ENCODE peak calls at places on chromosome 3, in six cellular contexts. T is foreskin fibroblast; X is adipocyte; Q is lower leg skin; K is iPS DF 6.9; J is CD4-positive, alpha-beta memory T cell. N is an unnamed sample.

GRCh38 chr3:58623961-58624360 is 42.6 kb downstream of the FAM3D start:
- DNase-seq in T (peak), X (peak), Q (no peak), K (no peak), J (no peak), N (peak)

GRCh38 chr3:158685151-158685550 is 12.7 kb upstream of the LXN start:
- DNase-seq in T (no peak), X (no peak), Q (no peak), K (no peak), J (no peak), N (no peak)

GRCh38 chr3:106745344-106746168 is 631.7 kb upstream of the CCDC54 start:
- DNase-seq in T (no peak), X (no peak), Q (no peak), K (no peak), J (no peak), N (peak)

GRCh38 chr3:194687638-194688206 is 2.0 kb downstream of the FAM43A start:
- DNase-seq in T (peak), X (peak), Q (no peak), K (no peak), J (peak), N (peak)

GRCh38 chr3:14317057-14317553 is 85.3 kb upstream of the SLC6A6 start:
- DNase-seq in T (no peak), X (no peak), Q (no peak), K (no peak), J (no peak), N (no peak)

GRCh38 chr3:186996356-186996755 is 66.0 kb downstream of the ST6GAL1 start:
- DNase-seq in T (no peak), X (no peak), Q (no peak), K (no peak), J (no peak), N (no peak)

GRCh38 chr3:159252772-159253384 is 451.0 kb downstream of the MFSD1 start:
- DNase-seq in T (peak), X (peak), Q (no peak), K (no peak), J (no peak), N (peak)

GRCh38 chr3:120858501-120858900 is 49.5 kb upstream of the STXBP5L start:
- DNase-seq in T (no peak), X (no peak), Q (no peak), K (no peak), J (no peak), N (peak)

GRCh38 chr3:171901615-171902312 is 58.6 kb downstream of the TMEM212 start:
- DNase-seq in T (peak), X (peak), Q (no peak), K (no peak), J (no peak), N (peak)

DNA sequence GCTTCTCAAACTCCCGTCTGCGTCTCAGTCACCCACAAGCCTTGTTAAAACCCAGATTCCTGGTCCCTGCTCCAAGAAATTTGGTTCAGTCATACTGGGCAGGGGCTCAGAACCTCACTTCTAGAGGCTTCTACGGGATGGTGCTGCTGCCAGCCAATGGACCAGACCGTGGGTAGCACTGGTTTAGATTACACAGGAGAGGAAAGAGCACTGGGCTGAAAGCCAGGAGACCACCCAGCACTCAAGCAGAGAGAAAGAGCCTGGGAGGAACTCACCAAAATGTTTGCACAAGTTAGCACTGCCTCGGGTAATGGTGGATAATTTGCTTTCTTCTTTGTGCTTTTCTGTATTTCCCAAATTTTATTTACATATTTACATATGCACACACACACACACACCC is 46.9 kb upstream of the MUC13 start:
- DNase-seq in T (no peak), X (no peak), Q (no peak), K (no peak), J (no peak), N (no peak)
- H3K4me3 ChIP-seq in T (no peak), X (no peak), Q (no peak), K (no peak), J (no peak), N (no peak)

DNA sequence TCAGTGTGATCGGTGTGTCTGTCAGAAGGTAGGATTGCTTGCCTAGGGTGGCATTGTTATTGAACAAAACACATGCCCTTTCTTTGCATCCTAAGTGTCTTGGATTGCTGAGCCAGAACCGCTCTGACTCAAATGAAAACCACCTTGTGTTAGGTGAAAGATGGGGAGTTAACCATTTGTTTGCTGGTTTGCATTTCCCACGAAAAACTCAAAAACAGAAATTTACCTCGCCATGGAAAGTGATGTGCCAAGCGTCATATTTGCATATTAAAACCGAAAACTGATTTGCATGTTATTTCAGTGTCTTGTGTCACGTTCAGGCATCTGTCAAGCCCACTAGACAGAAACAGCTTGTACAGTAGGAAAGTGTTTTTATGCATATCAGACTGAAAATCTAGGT is 474.6 kb upstream of the TPRG1 start:
- DNase-seq in T (no peak), X (no peak), Q (no peak), K (no peak), J (no peak), N (no peak)
- H3K4me3 ChIP-seq in T (no peak), X (no peak), Q (no peak), K (no peak), J (no peak), N (no peak)

DNA sequence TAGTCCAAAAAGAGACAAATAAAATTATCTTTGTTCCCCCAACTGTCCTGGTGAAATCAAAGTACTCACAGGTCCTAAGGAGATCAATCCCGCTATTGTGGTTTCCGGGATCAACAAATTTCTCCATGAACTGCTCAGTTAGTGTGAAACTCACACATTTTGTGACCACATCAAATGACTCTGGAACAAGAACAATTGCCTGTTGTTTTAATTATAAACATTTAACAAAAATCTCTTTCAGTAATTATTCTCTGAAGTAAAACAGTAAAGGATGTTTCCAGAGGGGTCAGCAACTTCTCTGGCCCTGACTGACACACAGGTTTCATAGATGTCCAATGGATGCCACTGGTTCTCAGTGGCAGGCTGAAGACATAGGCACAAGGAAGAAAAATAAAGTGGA is 3.9 kb downstream of the CLDND1 start:
- DNase-seq in T (no peak), X (no peak), Q (no peak), K (no peak), J (no peak), N (no peak)
- H3K4me3 ChIP-seq in T (no peak), X (no peak), Q (no peak), K (no peak), J (no peak), N (no peak)

GRCh38 chr3:49792371-49793150 is 6.2 kb upstream of the IP6K1 start:
- DNase-seq in T (no peak), X (no peak), Q (no peak), K (no peak), J (no peak), N (no peak)

GRCh38 chr3:49793486-49794085 is 6.1 kb downstream of the CDHR4 start:
- DNase-seq in T (no peak), X (no peak), Q (no peak), K (no peak), J (no peak), N (no peak)

GRCh38 chr3:49790626-49791411 is 4.5 kb upstream of the IP6K1 start:
- DNase-seq in T (no peak), X (no peak), Q (no peak), K (no peak), J (no peak), N (no peak)

GRCh38 chr3:49794431-49794830 is 5.2 kb downstream of the CDHR4 start:
- DNase-seq in T (no peak), X (no peak), Q (no peak), K (no peak), J (no peak), N (no peak)

GRCh38 chr3:49791571-49791970 is 5.2 kb upstream of the IP6K1 start:
- DNase-seq in T (no peak), X (no peak), Q (no peak), K (no peak), J (no peak), N (no peak)
- H3K4me3 ChIP-seq in T (no peak), X (no peak), Q (no peak), K (no peak), J (no peak), N (no peak)

DNA sequence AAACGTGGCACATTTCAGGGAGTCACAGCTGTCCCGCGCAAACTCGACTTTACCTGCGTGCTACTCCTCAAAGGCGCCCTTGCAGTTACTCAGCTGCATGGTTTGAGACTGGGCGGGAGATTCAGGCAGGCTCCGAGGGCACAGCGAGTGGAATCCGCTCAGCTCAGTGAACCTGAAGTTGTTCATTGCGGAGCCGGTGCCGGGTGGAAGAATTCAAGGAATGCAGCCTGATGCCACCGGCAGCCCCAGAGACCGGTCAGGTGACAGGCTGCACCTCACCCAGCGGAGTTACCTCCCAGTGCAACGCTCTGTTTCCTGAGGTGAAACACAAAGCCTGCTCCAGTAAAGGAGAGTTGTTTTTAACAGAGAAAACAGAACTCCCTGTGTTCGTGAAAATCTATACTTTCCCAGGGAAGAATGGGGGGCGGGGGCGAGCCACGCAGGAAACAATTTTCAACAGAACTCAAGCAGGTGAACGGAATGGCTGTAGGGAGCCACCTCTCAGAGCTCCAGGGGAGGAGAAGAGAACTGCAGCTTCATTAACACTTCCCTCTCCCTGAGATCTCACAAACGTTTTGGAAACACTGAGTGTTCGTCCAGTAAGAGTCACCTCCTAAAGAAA is 3.8 kb downstream of the VEPH1 start:
- DNase-seq in T (no peak), X (peak), Q (peak), K (peak), J (no peak), N (no peak)
- H3K4me3 ChIP-seq in T (peak), X (peak), Q (no peak), K (peak), J (no peak), N (peak)

DNA sequence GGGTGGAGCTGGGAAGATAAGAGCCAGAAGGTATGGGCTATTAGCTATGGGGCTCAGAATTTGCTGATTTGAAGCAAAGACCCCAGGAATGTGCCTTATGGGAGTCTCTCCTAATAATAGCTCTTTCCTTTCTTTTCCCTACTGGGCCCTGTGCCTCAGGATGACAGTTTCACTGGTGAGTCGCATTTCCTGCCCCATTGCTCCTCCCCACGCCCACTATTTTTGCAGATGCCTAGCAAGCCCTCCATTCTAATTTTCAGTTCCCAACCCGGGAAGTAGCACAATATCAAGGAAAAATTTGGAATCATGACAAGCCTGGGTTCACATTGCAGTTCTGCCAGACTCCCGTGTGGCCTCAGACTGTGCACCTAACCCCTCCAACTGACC is 583 bp downstream of the IL17RE start:
- DNase-seq in T (peak), X (peak), Q (no peak), K (no peak), J (no peak), N (peak)
- H3K4me3 ChIP-seq in T (peak), X (peak), Q (peak), K (no peak), J (no peak), N (peak)

N was measured in AG10803.